ENCODE peak calls at places on chromosome 17, in four cellular contexts. One of them, this sample, is unnamed.

GRCh38 chr17:46929413-46929812 is 6.5 kb downstream of the GOSR2 start:
- DNase-seq in HepG2: no peak
- DNase-seq in GM12892: no peak
- DNase-seq in H1: no peak
- DNase-seq in this sample: no peak

GRCh38 chr17:32903774-32904673 is 23.9 kb upstream of the TMEM98 start:
- DNase-seq in GM12892: no peak
- DNase-seq in HepG2: no peak
- DNase-seq in H1: no peak
- DNase-seq in this sample: no peak

GRCh38 chr17:78872486-78872885 is 30.5 kb downstream of the CEP295NL start:
- DNase-seq in GM12892: no peak
- DNase-seq in H1: no peak
- DNase-seq in HepG2: no peak
- DNase-seq in this sample: no peak

GRCh38 chr17:57264250-57264649 is 7.9 kb downstream of the MSI2 start:
- DNase-seq in H1: no peak
- DNase-seq in HepG2: no peak
- DNase-seq in GM12892: no peak
- DNase-seq in this sample: no peak

GRCh38 chr17:30332057-30332542 is 1.8 kb downstream of the TMIGD1 start:
- DNase-seq in H1: no peak
- DNase-seq in HepG2: peak; percentile 88
- DNase-seq in GM12892: no peak
- DNase-seq in this sample: no peak

GRCh38 chr17:705863-706262 is 8.8 kb downstream of the VPS53 start:
- DNase-seq in H1: no peak
- DNase-seq in GM12892: no peak
- DNase-seq in HepG2: no peak
- DNase-seq in this sample: no peak

GRCh38 chr17:65756760-65757159 is 195.3 kb upstream of the AXIN2 start:
- DNase-seq in GM12892: no peak
- DNase-seq in H1: no peak
- DNase-seq in HepG2: peak; percentile 63
- DNase-seq in this sample: no peak

GRCh38 chr17:11241611-11242226 is 706 bp downstream of the SHISA6 start:
- DNase-seq in GM12892: no peak
- DNase-seq in HepG2: no peak
- DNase-seq in H1: peak; percentile 63
- DNase-seq in this sample: no peak

GRCh38 chr17:1347681-1348318 is 52.2 kb downstream of the YWHAE start:
- DNase-seq in HepG2: no peak
- DNase-seq in H1: no peak
- DNase-seq in GM12892: no peak
- DNase-seq in this sample: no peak

GRCh38 chr17:78875738-78876597 is 27.0 kb downstream of the CEP295NL start:
- DNase-seq in H1: no peak
- DNase-seq in GM12892: no peak
- DNase-seq in HepG2: no peak
- DNase-seq in this sample: no peak

GRCh38 chr17:28033972-28034714 is 8.3 kb upstream of the NLK start:
- DNase-seq in GM12892: no peak
- DNase-seq in H1: no peak
- DNase-seq in HepG2: no peak
- DNase-seq in this sample: no peak

GRCh38 chr17:8121531-8122390 is 2.1 kb downstream of the HES7 start:
- DNase-seq in HepG2: no peak
- DNase-seq in GM12892: no peak
- DNase-seq in H1: peak; percentile 90
- DNase-seq in this sample: no peak

GRCh38 chr17:78597923-78598545 is 20.8 kb upstream of the DNAH17 start:
- DNase-seq in H1: no peak
- DNase-seq in GM12892: no peak
- DNase-seq in HepG2: no peak
- DNase-seq in this sample: no peak

GRCh38 chr17:72763981-72764380 is 328.5 kb downstream of the SLC39A11 start:
- DNase-seq in H1: no peak
- DNase-seq in GM12892: no peak
- DNase-seq in HepG2: no peak
- DNase-seq in this sample: no peak

DNA sequence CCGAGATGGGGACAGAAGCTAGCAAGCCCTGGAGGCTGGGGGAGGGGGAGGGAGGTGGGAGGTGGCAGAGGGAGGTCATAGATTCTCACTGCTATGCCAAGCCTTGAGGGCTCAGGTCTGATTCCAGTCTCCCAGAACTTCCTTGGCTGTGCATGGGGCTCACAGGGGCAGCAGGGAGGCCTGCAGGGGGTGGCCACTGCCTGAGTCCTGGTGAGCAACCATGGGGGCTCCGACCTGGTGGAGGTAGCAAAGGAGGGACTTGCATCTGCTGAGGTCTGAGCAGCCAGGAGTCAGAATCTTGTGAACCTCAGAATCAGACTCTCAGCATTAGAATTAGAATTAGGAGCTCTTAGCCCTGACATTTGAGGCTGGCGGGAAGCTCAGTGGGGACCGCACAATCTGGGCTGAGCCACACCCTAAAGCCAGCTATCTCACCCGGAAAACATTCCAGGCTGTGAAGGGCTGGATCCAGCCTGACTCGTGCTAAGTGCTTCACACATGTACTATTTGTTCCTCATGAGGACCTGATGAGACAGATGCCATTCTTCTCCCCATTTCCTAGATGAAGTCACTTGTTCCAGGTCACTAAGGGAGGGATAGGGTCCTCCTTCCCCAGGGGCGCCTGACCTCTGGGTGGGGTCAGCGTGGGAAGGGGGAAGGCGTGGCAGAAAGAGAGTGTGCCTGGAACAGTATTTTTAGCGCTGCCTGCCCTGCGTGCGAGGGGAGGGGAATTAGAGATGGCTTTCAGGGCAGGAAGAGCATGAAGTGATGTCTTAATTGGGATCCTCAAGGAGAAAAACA is 17.3 kb upstream of the KCNJ12 start:
- DNase-seq in H1: no peak
- DNase-seq in GM12892: no peak
- DNase-seq in HepG2: no peak
- DNase-seq in this sample: no peak
- TF ChIP-seq POLR2AphosphoS5 in H1: no peak
- TF ChIP-seq POLR2AphosphoS5 in GM12892: no peak
- TF ChIP-seq POLR2AphosphoS5 in HepG2: no peak
- TF ChIP-seq POLR2AphosphoS5 in this sample: no peak

GRCh38 chr17:18258356-18259038 is at the start of gene FLII:
- DNase-seq in HepG2: peak; percentile 19
- DNase-seq in GM12892: peak; percentile 68
- DNase-seq in H1: peak; percentile 83
- DNase-seq in this sample: peak; percentile 71

GRCh38 chr17:18257268-18257681 is 1.3 kb downstream of the FLII start:
- DNase-seq in H1: no peak
- DNase-seq in HepG2: peak; percentile 26
- DNase-seq in GM12892: no peak
- DNase-seq in this sample: no peak

GRCh38 chr17:18256351-18256750 is 2.2 kb downstream of the FLII start:
- DNase-seq in HepG2: no peak
- DNase-seq in H1: no peak
- DNase-seq in GM12892: no peak
- DNase-seq in this sample: no peak

GRCh38 chr17:18256776-18257175 is 1.8 kb downstream of the FLII start:
- DNase-seq in HepG2: no peak
- DNase-seq in GM12892: no peak
- DNase-seq in H1: no peak
- DNase-seq in this sample: no peak

GRCh38 chr17:18257747-18258355 is 687 bp downstream of the FLII start:
- DNase-seq in HepG2: peak; percentile 53
- DNase-seq in H1: no peak
- DNase-seq in GM12892: peak; percentile 59
- DNase-seq in this sample: peak; percentile 69
- TF ChIP-seq TAF1 in HepG2: no peak
- TF ChIP-seq TAF1 in H1: peak; percentile 13
- TF ChIP-seq TAF1 in GM12892: peak; percentile 33
- TF ChIP-seq TAF1 in this sample: peak; percentile 39

GRCh38 chr17:81821603-81822311 is 11.3 kb downstream of the MCRIP1 start:
- DNase-seq in H1: peak; percentile 80
- DNase-seq in GM12892: no peak
- DNase-seq in HepG2: peak; percentile 84
- DNase-seq in this sample: no peak
- TF ChIP-seq POLR2A in H1: no peak
- TF ChIP-seq POLR2A in GM12892: no peak
- TF ChIP-seq POLR2A in HepG2: no peak
- TF ChIP-seq POLR2A in this sample: no peak

DNA sequence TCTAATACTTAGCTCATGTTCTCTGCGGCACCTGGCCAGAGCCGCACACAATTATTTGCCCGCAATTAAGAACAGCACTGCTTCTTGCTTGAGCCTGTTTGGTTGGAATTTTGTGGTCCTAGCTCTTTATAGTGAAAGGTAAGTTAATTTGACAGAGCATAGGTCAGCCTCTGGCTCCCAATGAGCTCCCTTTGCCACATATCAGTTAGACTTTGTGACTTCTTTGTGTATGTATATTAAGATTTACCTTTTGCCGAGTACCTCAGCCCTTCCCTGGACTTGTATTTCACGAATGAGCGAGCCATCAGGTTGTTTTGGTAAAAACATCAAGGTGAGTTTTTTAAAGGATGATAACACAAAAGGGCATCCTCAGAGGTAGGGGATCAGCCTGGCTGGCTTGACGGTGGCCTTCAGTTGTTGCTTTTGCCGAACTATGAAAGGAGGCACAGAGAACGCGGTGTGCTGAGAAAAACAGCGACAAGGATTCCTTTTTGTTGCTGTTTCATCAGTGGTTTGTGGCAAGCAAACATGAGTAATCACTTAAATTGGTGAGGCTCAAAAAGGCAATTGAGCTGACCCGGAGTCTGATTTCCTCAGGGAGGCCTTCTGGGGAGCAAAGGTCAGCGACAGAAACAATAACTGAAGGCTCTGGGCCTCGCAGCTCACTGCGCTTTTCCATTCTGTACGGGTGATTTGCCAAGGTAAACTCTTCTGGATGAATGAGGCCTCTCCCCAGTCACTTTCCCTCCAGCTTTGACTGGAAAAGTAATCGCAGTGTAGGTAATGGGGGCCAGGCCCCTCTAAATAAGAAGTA is 163.6 kb downstream of the HS3ST3A1 start:
- DNase-seq in GM12892: no peak
- DNase-seq in H1: no peak
- DNase-seq in HepG2: peak; percentile 94
- DNase-seq in this sample: no peak
- TF ChIP-seq POLR2AphosphoS5 in GM12892: no peak
- TF ChIP-seq POLR2AphosphoS5 in H1: no peak
- TF ChIP-seq POLR2AphosphoS5 in HepG2: peak; percentile 19
- TF ChIP-seq POLR2AphosphoS5 in this sample: no peak

GRCh38 chr17:39794249-39794970 is 56.7 kb downstream of the GRB7 start:
- DNase-seq in GM12892: no peak
- DNase-seq in H1: no peak
- DNase-seq in HepG2: no peak
- DNase-seq in this sample: no peak
- TF ChIP-seq TAF1 in GM12892: no peak
- TF ChIP-seq TAF1 in H1: no peak
- TF ChIP-seq TAF1 in HepG2: no peak
- TF ChIP-seq TAF1 in this sample: peak; percentile 39

GRCh38 chr17:67824735-67825626 is at the start of gene BPTF:
- DNase-seq in H1: peak; percentile 93
- DNase-seq in HepG2: peak; percentile 87
- DNase-seq in GM12892: peak; percentile 71
- DNase-seq in this sample: peak; percentile 67
- TF ChIP-seq POLR2A in H1: peak; percentile 82
- TF ChIP-seq POLR2A in HepG2: peak; percentile 90
- TF ChIP-seq POLR2A in GM12892: peak; percentile 86
- TF ChIP-seq POLR2A in this sample: peak; percentile 63

GRCh38 chr17:67836205-67836987 is 11.1 kb downstream of the BPTF start:
- DNase-seq in H1: no peak
- DNase-seq in GM12892: no peak
- DNase-seq in HepG2: no peak
- DNase-seq in this sample: no peak
- TF ChIP-seq POLR2AphosphoS5 in H1: no peak
- TF ChIP-seq POLR2AphosphoS5 in GM12892: no peak
- TF ChIP-seq POLR2AphosphoS5 in HepG2: no peak
- TF ChIP-seq POLR2AphosphoS5 in this sample: no peak

GRCh38 chr17:50094753-50095616 is at the start of gene PDK2:
- DNase-seq in HepG2: peak; percentile 95
- DNase-seq in H1: peak; percentile 95
- DNase-seq in GM12892: peak; percentile 98
- DNase-seq in this sample: peak; percentile 98
- TF ChIP-seq TAF1 in HepG2: peak; percentile 72
- TF ChIP-seq TAF1 in H1: peak; percentile 13
- TF ChIP-seq TAF1 in GM12892: no peak
- TF ChIP-seq TAF1 in this sample: no peak

DNA sequence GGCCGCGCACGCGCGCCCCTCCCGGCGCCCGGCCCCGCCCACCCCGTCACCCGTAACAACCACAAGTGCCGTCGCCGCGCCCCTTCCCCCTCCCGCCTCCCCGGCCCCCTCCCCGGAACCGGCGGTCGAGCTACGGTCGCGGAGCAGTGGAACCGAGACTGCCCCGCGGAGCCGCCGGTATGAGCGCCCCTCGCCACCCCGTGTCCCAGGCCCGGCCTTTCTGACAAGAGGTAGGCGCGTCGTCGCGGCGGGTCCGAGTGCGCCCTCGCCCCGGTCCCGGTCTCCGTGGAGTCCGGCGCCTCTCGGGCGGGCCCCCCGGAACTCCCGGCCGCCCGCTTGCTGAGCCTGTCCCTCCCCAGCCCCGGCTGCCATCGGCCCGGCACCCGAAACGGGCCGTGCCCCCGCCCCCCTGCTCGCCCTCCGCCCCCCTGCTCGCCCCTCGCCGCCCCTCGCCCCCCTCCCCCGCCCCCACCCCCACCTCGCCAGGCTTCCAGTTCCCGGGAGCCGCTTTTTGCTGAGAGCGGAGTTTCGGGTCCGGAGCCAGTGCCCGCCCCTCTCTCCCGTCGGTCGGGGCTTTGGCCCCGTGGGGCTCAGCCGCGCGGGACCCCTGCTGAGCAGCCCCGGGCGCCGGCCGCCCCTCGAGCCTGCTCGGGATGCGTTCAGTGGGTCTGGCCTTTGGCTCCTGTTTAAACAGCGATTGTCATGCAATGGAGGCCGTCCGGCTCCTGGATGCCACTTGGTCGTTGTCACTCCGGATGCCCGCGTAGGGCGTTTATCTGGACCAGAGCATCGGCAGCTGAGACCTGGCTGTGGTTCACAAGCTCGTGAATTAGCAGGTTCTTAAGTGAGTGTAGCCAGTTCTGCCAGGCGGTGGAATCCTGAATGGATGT is at the start of gene SEC14L1:
- DNase-seq in GM12892: no peak
- DNase-seq in H1: peak; percentile 69
- DNase-seq in HepG2: peak; percentile 68
- DNase-seq in this sample: no peak
- TF ChIP-seq POLR2A in GM12892: no peak
- TF ChIP-seq POLR2A in H1: no peak
- TF ChIP-seq POLR2A in HepG2: no peak
- TF ChIP-seq POLR2A in this sample: no peak